ENCODE peak calls at places on chromosome 16, in four cellular contexts. One of them, this sample, is unnamed.

GRCh38 chr16:54930034-54930938 is at the start of gene IRX5:
- DNase-seq in breast epithelium: peak
- DNase-seq in left lung: peak
- DNase-seq in kidney epithelial cell: peak
- DNase-seq in this sample: peak

GRCh38 chr16:30115238-30115637 is 1.9 kb upstream of the GDPD3 start:
- DNase-seq in kidney epithelial cell: no peak
- DNase-seq in breast epithelium: no peak
- DNase-seq in left lung: peak
- DNase-seq in this sample: no peak

GRCh38 chr16:67284699-67285646 is 5.6 kb downstream of the PLEKHG4 start:
- DNase-seq in left lung: no peak
- DNase-seq in breast epithelium: no peak
- DNase-seq in kidney epithelial cell: no peak
- DNase-seq in this sample: no peak

GRCh38 chr16:13913374-13914292 is 6.3 kb upstream of the ERCC4 start:
- DNase-seq in kidney epithelial cell: no peak
- DNase-seq in breast epithelium: no peak
- DNase-seq in left lung: no peak
- DNase-seq in this sample: no peak

GRCh38 chr16:67249178-67249759 is 490 bp downstream of the SLC9A5 start:
- DNase-seq in kidney epithelial cell: no peak
- DNase-seq in breast epithelium: no peak
- DNase-seq in left lung: no peak
- DNase-seq in this sample: no peak

GRCh38 chr16:62077998-62078397 is 41.8 kb upstream of the CDH8 start:
- DNase-seq in breast epithelium: no peak
- DNase-seq in left lung: no peak
- DNase-seq in kidney epithelial cell: no peak
- DNase-seq in this sample: no peak

GRCh38 chr16:75506567-75506966 is 11.3 kb upstream of the CHST6 start:
- DNase-seq in breast epithelium: peak
- DNase-seq in kidney epithelial cell: peak
- DNase-seq in left lung: peak
- DNase-seq in this sample: no peak

GRCh38 chr16:27617678-27618077 is 67.7 kb downstream of the KATNIP start:
- DNase-seq in left lung: no peak
- DNase-seq in breast epithelium: no peak
- DNase-seq in kidney epithelial cell: peak
- DNase-seq in this sample: no peak

GRCh38 chr16:29806096-29806579 is at the start of gene MAZ:
- DNase-seq in left lung: peak
- DNase-seq in breast epithelium: no peak
- DNase-seq in kidney epithelial cell: no peak
- DNase-seq in this sample: no peak

GRCh38 chr16:80599466-80599865 is 58.7 kb downstream of the DYNLRB2 start:
- DNase-seq in breast epithelium: no peak
- DNase-seq in left lung: no peak
- DNase-seq in kidney epithelial cell: no peak
- DNase-seq in this sample: no peak

GRCh38 chr16:64893386-64893785 is 228.5 kb downstream of the CDH11 start:
- DNase-seq in kidney epithelial cell: no peak
- DNase-seq in breast epithelium: no peak
- DNase-seq in left lung: no peak
- DNase-seq in this sample: peak

GRCh38 chr16:81061855-81062608 is 15.0 kb downstream of the C16orf46 start:
- DNase-seq in kidney epithelial cell: no peak
- DNase-seq in breast epithelium: no peak
- DNase-seq in left lung: no peak
- DNase-seq in this sample: no peak

GRCh38 chr16:9469512-9469911 is 378.1 kb downstream of the HAPSTR1 start:
- DNase-seq in left lung: no peak
- DNase-seq in kidney epithelial cell: peak
- DNase-seq in breast epithelium: no peak
- DNase-seq in this sample: no peak

GRCh38 chr16:89613101-89613953 is at the start of gene DPEP1:
- DNase-seq in kidney epithelial cell: no peak
- DNase-seq in left lung: no peak
- DNase-seq in breast epithelium: no peak
- DNase-seq in this sample: no peak

GRCh38 chr16:86510465-86511261 is at the start of gene FOXF1:
- DNase-seq in kidney epithelial cell: no peak
- DNase-seq in breast epithelium: no peak
- DNase-seq in left lung: no peak
- DNase-seq in this sample: no peak

GRCh38 chr16:86512860-86513470 is 2.6 kb downstream of the FOXF1 start:
- DNase-seq in left lung: no peak
- DNase-seq in breast epithelium: no peak
- DNase-seq in kidney epithelial cell: no peak
- DNase-seq in this sample: no peak

GRCh38 chr16:86511317-86512161 is 1.2 kb downstream of the FOXF1 start:
- DNase-seq in left lung: no peak
- DNase-seq in breast epithelium: no peak
- DNase-seq in kidney epithelial cell: no peak
- DNase-seq in this sample: no peak

GRCh38 chr16:86513471-86514277 is 3.3 kb downstream of the FOXF1 start:
- DNase-seq in kidney epithelial cell: no peak
- DNase-seq in left lung: no peak
- DNase-seq in breast epithelium: no peak
- DNase-seq in this sample: no peak

DNA sequence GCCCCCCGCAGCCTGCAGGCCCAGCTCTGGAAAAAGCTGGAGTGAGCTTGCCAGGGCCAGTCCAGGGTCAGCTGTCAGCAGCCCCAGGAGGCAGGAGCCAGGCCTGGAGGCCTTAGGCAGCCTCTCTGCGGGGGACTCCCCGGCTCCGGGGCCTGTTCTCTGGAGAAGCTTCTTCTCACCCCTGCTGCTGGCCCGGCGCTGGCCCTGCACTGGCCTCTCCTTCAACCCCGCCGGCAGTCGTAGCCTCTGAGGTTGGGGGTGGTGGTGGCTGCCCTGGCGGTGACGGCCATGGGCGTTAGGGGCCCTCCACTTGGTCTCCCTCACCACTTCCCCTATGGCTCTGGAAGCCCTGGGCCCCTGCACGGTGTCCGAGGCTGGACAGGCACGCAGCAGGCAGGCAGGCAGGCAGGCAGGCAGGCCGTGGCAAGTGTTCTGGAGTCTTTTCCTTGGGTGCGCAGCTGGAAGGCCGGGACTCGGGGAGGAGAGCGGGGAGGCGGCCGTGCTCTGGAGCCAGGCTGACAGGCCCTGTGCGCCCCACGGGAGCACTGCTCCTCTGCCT is 2.1 kb downstream of the FOXF1 start:
- DNase-seq in kidney epithelial cell: no peak
- DNase-seq in left lung: no peak
- DNase-seq in breast epithelium: no peak
- DNase-seq in this sample: no peak
- H3K4me3 ChIP-seq in kidney epithelial cell: no peak
- H3K4me3 ChIP-seq in left lung: peak
- H3K4me3 ChIP-seq in breast epithelium: no peak
- H3K4me3 ChIP-seq in this sample: peak

DNA sequence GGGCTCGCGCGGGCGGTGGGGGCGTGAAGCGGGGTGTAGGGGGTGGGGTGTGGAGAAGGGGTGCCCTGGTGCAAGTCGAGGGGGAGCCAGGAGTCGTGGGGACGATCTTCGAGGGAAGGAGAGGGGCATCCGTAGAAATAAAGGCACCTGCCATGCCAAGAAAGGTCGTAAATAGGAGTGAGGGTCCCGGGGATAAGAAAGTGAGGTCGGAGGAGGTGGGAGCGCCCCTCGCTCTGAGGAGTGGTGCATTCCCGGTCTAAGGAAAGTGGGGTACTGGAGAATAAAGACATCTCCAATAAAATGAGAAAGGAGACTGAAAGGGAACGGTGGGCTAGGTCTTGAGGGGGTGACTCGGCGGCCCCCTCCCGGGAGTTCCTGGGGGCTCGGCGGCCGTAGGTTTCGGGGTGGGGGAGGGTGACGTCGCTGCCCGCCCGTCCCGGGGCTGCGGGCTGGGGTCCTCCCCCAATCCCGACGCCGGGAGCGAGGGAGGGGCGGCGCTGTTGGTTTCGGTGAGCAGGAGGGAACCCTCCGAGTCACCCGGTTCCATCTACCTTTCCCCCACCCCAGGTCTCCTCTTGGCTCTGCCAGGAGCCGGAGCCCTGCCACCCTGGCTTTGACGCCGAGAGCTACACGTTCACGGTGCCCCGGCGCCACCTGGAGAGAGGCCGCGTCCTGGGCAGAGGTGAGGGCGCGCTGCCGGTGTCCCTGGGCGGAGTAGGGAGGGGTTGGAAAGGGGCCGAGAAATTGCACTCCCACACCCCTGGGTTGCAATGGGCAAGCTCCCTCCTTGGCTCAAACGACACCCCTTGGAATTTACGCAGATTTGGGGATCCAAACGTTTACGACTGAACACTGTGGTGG is 868 bp downstream of the CDH1 start:
- DNase-seq in left lung: peak
- DNase-seq in kidney epithelial cell: no peak
- DNase-seq in breast epithelium: peak
- DNase-seq in this sample: no peak
- H3K4me3 ChIP-seq in left lung: peak
- H3K4me3 ChIP-seq in kidney epithelial cell: peak
- H3K4me3 ChIP-seq in breast epithelium: no peak
- H3K4me3 ChIP-seq in this sample: no peak

DNA sequence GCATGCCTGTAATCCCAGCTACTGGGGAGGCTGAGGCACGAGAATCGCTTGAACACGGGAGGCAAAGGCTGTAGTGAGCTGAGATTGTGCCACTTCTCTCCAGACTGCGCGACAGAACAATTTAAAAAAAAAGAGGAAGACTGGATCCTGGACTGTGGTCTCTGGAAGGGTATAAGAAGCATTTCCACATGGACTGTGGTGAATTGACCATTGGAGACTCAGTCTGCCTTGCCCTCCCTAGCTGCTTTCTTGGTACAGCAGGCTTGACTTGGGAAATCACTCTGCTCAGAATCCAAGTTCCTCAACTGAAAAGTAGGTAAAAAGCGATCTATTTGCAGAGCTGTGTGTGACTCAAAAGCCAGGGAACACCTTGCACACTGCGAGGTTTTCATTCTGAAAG is 1.0 kb upstream of the MGRN1 start:
- DNase-seq in breast epithelium: no peak
- DNase-seq in kidney epithelial cell: no peak
- DNase-seq in left lung: no peak
- DNase-seq in this sample: no peak
- H3K4me3 ChIP-seq in breast epithelium: no peak
- H3K4me3 ChIP-seq in kidney epithelial cell: no peak
- H3K4me3 ChIP-seq in left lung: no peak
- H3K4me3 ChIP-seq in this sample: no peak

GRCh38 chr16:578870-579405 is 9.2 kb downstream of the PIGQ start:
- DNase-seq in breast epithelium: no peak
- DNase-seq in kidney epithelial cell: no peak
- DNase-seq in left lung: peak
- DNase-seq in this sample: no peak
- H3K4me3 ChIP-seq in breast epithelium: no peak
- H3K4me3 ChIP-seq in kidney epithelial cell: no peak
- H3K4me3 ChIP-seq in left lung: no peak
- H3K4me3 ChIP-seq in this sample: no peak

GRCh38 chr16:3112058-3112880 is at the start of gene ZNF205:
- DNase-seq in kidney epithelial cell: no peak
- DNase-seq in breast epithelium: peak
- DNase-seq in left lung: peak
- DNase-seq in this sample: no peak

GRCh38 chr16:3115011-3115410 is 2.6 kb downstream of the ZNF205 start:
- DNase-seq in kidney epithelial cell: no peak
- DNase-seq in breast epithelium: no peak
- DNase-seq in left lung: no peak
- DNase-seq in this sample: no peak

GRCh38 chr16:3115561-3115960 is 3.2 kb downstream of the ZNF205 start:
- DNase-seq in left lung: no peak
- DNase-seq in kidney epithelial cell: no peak
- DNase-seq in breast epithelium: no peak
- DNase-seq in this sample: no peak

GRCh38 chr16:3113765-3114479 is 1.5 kb downstream of the ZNF205 start:
- DNase-seq in breast epithelium: no peak
- DNase-seq in left lung: no peak
- DNase-seq in kidney epithelial cell: no peak
- DNase-seq in this sample: no peak

DNA sequence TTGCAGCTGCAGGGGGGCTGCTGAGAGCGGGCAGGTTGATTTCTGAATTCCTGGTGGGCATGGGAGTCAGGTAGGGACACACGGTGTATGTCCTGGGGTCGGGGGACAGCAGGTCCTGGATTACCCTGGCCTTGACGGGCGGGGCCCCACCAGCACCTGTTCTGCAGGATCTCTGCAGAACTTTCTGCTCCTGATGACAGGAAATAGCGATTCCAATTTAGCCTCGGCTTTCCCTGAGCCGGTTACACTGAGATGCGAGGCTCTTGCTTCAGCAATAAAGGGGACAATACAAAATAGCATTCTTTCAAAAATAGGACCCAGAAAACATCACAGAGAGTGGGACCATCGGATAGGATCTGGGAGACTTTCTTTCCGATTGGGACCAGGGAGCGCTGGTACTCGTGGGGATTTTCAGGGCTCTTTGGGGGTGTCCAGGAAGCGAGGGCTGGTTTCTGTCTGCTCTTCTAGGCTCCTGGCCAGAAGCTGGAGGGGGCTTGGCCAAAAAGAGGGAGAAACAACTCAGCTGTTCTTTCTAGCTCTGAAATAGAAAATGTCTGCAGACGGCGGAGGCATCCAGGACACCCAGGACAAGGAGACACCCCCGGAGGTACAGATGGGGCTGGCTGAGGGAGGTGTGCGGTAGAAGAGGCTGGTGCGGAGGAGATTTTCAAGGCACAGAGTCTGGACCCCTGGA is 642 bp downstream of the ZNF205 start:
- DNase-seq in kidney epithelial cell: no peak
- DNase-seq in left lung: no peak
- DNase-seq in breast epithelium: no peak
- DNase-seq in this sample: no peak
- H3K4me3 ChIP-seq in kidney epithelial cell: peak
- H3K4me3 ChIP-seq in left lung: peak
- H3K4me3 ChIP-seq in breast epithelium: peak
- H3K4me3 ChIP-seq in this sample: peak

DNA sequence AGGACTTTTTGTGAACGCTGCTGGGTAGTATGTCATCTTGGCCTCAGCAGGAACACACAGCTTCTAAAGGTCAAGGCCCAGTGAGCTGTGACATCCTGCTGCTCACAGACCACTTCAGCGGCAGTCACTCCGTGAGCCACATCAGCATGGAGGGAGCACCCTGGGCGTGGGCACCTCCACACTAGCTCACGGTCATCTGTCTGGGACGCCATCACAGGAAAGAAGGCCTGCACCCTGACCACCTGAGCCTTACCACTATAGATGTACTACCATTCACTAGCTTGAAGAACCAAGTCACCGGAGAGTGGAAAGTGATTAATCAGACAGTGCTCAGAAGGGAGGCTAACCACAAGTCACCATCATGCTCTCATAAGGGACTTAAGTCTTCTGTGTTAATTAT is 3.3 kb downstream of the AXIN1 start:
- DNase-seq in breast epithelium: no peak
- DNase-seq in kidney epithelial cell: no peak
- DNase-seq in left lung: no peak
- DNase-seq in this sample: no peak
- H3K4me3 ChIP-seq in breast epithelium: no peak
- H3K4me3 ChIP-seq in kidney epithelial cell: no peak
- H3K4me3 ChIP-seq in left lung: no peak
- H3K4me3 ChIP-seq in this sample: no peak